ENCODE peak calls at places on chromosomes 7 and 10, in seven cellular contexts. One of them, this sample, is unnamed.

GRCh38 chr10:45418417-45418858 is 44.4 kb downstream of the ALOX5 start:
- DNase-seq in neuronal stem cell: no peak
- DNase-seq in IMR-90: no peak
- DNase-seq in H1: no peak
- DNase-seq in H9: no peak
- DNase-seq in mesenchymal stem cell: no peak
- DNase-seq in mesendoderm: no peak
- DNase-seq in this sample: no peak

GRCh38 chr10:80460399-80461207 is 6.5 kb downstream of the TSPAN14 start:
- DNase-seq in IMR-90: peak
- DNase-seq in mesenchymal stem cell: no peak
- DNase-seq in mesendoderm: peak
- DNase-seq in H9: peak
- DNase-seq in H1: no peak
- DNase-seq in neuronal stem cell: no peak
- DNase-seq in this sample: peak

GRCh38 chr7:1242129-1242572 is 9.5 kb downstream of the UNCX start:
- DNase-seq in H1: no peak
- DNase-seq in neuronal stem cell: no peak
- DNase-seq in mesenchymal stem cell: no peak
- DNase-seq in IMR-90: no peak
- DNase-seq in mesendoderm: no peak
- DNase-seq in H9: no peak
- DNase-seq in this sample: no peak

GRCh38 chr10:86967481-86967941 is 771 bp upstream of the ADIRF start:
- DNase-seq in H9: no peak
- DNase-seq in neuronal stem cell: no peak
- DNase-seq in mesendoderm: no peak
- DNase-seq in mesenchymal stem cell: no peak
- DNase-seq in H1: no peak
- DNase-seq in IMR-90: no peak
- DNase-seq in this sample: no peak

GRCh38 chr7:101402081-101402779 is 39.6 kb downstream of the COL26A1 start:
- DNase-seq in mesenchymal stem cell: no peak
- DNase-seq in mesendoderm: peak
- DNase-seq in IMR-90: peak
- DNase-seq in H1: peak
- DNase-seq in neuronal stem cell: peak
- DNase-seq in H9: peak
- DNase-seq in this sample: no peak

GRCh38 chr10:1465421-1465902 is 271.9 kb downstream of the ADARB2 start:
- DNase-seq in neuronal stem cell: no peak
- DNase-seq in H9: no peak
- DNase-seq in mesendoderm: no peak
- DNase-seq in IMR-90: no peak
- DNase-seq in mesenchymal stem cell: no peak
- DNase-seq in H1: no peak
- DNase-seq in this sample: no peak

GRCh38 chr7:7122033-7122478 is 60.3 kb upstream of the C1GALT1 start:
- DNase-seq in mesenchymal stem cell: no peak
- DNase-seq in IMR-90: no peak
- DNase-seq in H1: no peak
- DNase-seq in H9: no peak
- DNase-seq in neuronal stem cell: no peak
- DNase-seq in mesendoderm: no peak
- DNase-seq in this sample: no peak

GRCh38 chr7:127252736-127253288 is at the start of gene GRM8:
- DNase-seq in mesenchymal stem cell: peak
- DNase-seq in H9: peak
- DNase-seq in IMR-90: peak
- DNase-seq in H1: peak
- DNase-seq in mesendoderm: peak
- DNase-seq in neuronal stem cell: peak
- DNase-seq in this sample: peak

GRCh38 chr7:131226116-131226562 is 101.5 kb upstream of the MKLN1 start:
- DNase-seq in H1: no peak
- DNase-seq in H9: no peak
- DNase-seq in IMR-90: peak
- DNase-seq in mesenchymal stem cell: peak
- DNase-seq in mesendoderm: no peak
- DNase-seq in neuronal stem cell: no peak
- DNase-seq in this sample: no peak

GRCh38 chr7:30448461-30449189 is 30.0 kb downstream of the NOD1 start:
- DNase-seq in neuronal stem cell: no peak
- DNase-seq in H1: no peak
- DNase-seq in IMR-90: no peak
- DNase-seq in mesendoderm: no peak
- DNase-seq in H9: no peak
- DNase-seq in mesenchymal stem cell: no peak
- DNase-seq in this sample: no peak

GRCh38 chr10:27618906-27619305 is 114.8 kb downstream of the RAB18 start:
- DNase-seq in H1: no peak
- DNase-seq in mesenchymal stem cell: no peak
- DNase-seq in H9: no peak
- DNase-seq in mesendoderm: no peak
- DNase-seq in neuronal stem cell: no peak
- DNase-seq in IMR-90: no peak
- DNase-seq in this sample: no peak

GRCh38 chr10:9229702-9230101 is 1175.2 kb downstream of the GATA3 start:
- DNase-seq in mesenchymal stem cell: no peak
- DNase-seq in H9: no peak
- DNase-seq in IMR-90: no peak
- DNase-seq in neuronal stem cell: no peak
- DNase-seq in mesendoderm: no peak
- DNase-seq in H1: no peak
- DNase-seq in this sample: no peak

GRCh38 chr7:44634839-44635591 is 28.6 kb downstream of the OGDH start:
- DNase-seq in mesenchymal stem cell: no peak
- DNase-seq in H1: no peak
- DNase-seq in neuronal stem cell: no peak
- DNase-seq in H9: no peak
- DNase-seq in mesendoderm: no peak
- DNase-seq in IMR-90: no peak
- DNase-seq in this sample: no peak

GRCh38 chr10:16809074-16809718 is 8.0 kb downstream of the RSU1 start:
- DNase-seq in mesendoderm: peak
- DNase-seq in H1: no peak
- DNase-seq in H9: peak
- DNase-seq in mesenchymal stem cell: peak
- DNase-seq in neuronal stem cell: peak
- DNase-seq in IMR-90: peak
- DNase-seq in this sample: peak

DNA sequence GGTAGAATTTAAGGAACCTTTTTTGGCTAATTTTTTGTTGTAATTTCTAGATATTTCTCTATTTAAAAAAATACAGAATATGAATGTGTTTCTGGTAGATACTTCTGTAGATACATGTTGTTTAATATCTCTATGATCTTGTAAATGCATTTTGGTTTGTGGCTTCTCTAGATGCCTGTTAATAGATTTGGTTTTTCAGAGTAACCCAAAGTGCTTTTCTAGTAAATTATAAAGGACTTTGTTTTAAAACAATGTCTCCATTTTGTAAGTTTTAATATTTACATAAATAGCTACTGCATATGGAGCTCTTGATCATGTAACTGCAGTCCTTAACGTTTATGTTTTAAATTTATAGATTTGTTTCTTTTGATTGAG is 88.5 kb downstream of the MDFIC start:
- DNase-seq in neuronal stem cell: no peak
- DNase-seq in H1: no peak
- DNase-seq in mesenchymal stem cell: no peak
- DNase-seq in IMR-90: no peak
- DNase-seq in H9: no peak
- DNase-seq in mesendoderm: no peak
- DNase-seq in this sample: no peak
- H4K8ac ChIP-seq in neuronal stem cell: no peak
- H4K8ac ChIP-seq in H1: no peak
- H4K8ac ChIP-seq in mesenchymal stem cell: no peak
- H4K8ac ChIP-seq in IMR-90: no peak
- H4K8ac ChIP-seq in H9: no peak
- H4K8ac ChIP-seq in mesendoderm: no peak
- H4K8ac ChIP-seq in this sample: no peak

GRCh38 chr10:69060127-69060798 is 27.6 kb upstream of the SRGN start:
- DNase-seq in H1: no peak
- DNase-seq in neuronal stem cell: no peak
- DNase-seq in IMR-90: no peak
- DNase-seq in H9: no peak
- DNase-seq in mesenchymal stem cell: no peak
- DNase-seq in mesendoderm: no peak
- DNase-seq in this sample: no peak
- H4K8ac ChIP-seq in H1: no peak
- H4K8ac ChIP-seq in neuronal stem cell: no peak
- H4K8ac ChIP-seq in IMR-90: no peak
- H4K8ac ChIP-seq in H9: no peak
- H4K8ac ChIP-seq in mesenchymal stem cell: no peak
- H4K8ac ChIP-seq in mesendoderm: no peak
- H4K8ac ChIP-seq in this sample: no peak

GRCh38 chr10:28694530-28694929 is 17.2 kb downstream of the BAMBI start:
- DNase-seq in H1: no peak
- DNase-seq in IMR-90: no peak
- DNase-seq in H9: no peak
- DNase-seq in mesenchymal stem cell: no peak
- DNase-seq in neuronal stem cell: no peak
- DNase-seq in mesendoderm: no peak
- DNase-seq in this sample: no peak

GRCh38 chr10:28698075-28698474 is 20.8 kb downstream of the BAMBI start:
- DNase-seq in mesendoderm: no peak
- DNase-seq in H9: no peak
- DNase-seq in IMR-90: no peak
- DNase-seq in mesenchymal stem cell: no peak
- DNase-seq in neuronal stem cell: no peak
- DNase-seq in H1: no peak
- DNase-seq in this sample: no peak
- H4K8ac ChIP-seq in mesendoderm: no peak
- H4K8ac ChIP-seq in H9: no peak
- H4K8ac ChIP-seq in IMR-90: no peak
- H4K8ac ChIP-seq in mesenchymal stem cell: no peak
- H4K8ac ChIP-seq in neuronal stem cell: no peak
- H4K8ac ChIP-seq in H1: no peak
- H4K8ac ChIP-seq in this sample: no peak

GRCh38 chr10:94299417-94299816 is 63.3 kb downstream of the NOC3L start:
- DNase-seq in IMR-90: peak
- DNase-seq in H1: no peak
- DNase-seq in H9: no peak
- DNase-seq in neuronal stem cell: no peak
- DNase-seq in mesenchymal stem cell: peak
- DNase-seq in mesendoderm: no peak
- DNase-seq in this sample: no peak
- H4K8ac ChIP-seq in IMR-90: no peak
- H4K8ac ChIP-seq in H1: no peak
- H4K8ac ChIP-seq in H9: no peak
- H4K8ac ChIP-seq in neuronal stem cell: no peak
- H4K8ac ChIP-seq in mesenchymal stem cell: no peak
- H4K8ac ChIP-seq in mesendoderm: no peak
- H4K8ac ChIP-seq in this sample: no peak

DNA sequence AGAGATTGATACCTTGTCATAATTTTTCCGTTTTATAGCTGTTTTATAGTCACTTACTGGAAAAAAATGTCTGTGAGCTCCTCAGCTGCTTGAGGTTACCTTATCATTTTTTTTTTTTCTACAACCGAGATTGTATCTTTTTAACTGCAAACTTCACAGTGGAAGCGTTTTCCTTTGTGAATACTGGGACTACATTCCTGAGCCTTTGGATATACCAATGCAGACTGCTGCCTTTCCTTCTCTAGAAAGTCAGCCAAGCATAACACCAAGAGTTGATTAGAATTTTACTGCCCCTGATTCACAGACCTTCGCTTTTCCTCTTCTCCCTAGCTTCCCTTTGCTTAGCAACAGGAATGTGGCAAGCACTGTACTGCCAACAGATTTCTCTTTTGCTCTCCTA is 170.5 kb downstream of the PRKG1 start:
- DNase-seq in neuronal stem cell: peak
- DNase-seq in mesenchymal stem cell: peak
- DNase-seq in H9: no peak
- DNase-seq in H1: no peak
- DNase-seq in mesendoderm: peak
- DNase-seq in IMR-90: peak
- DNase-seq in this sample: peak
- H4K8ac ChIP-seq in neuronal stem cell: no peak
- H4K8ac ChIP-seq in mesenchymal stem cell: no peak
- H4K8ac ChIP-seq in H9: no peak
- H4K8ac ChIP-seq in H1: no peak
- H4K8ac ChIP-seq in mesendoderm: no peak
- H4K8ac ChIP-seq in IMR-90: no peak
- H4K8ac ChIP-seq in this sample: no peak

GRCh38 chr10:43214071-43214955 is 52.6 kb downstream of the RASGEF1A start:
- DNase-seq in IMR-90: peak
- DNase-seq in mesenchymal stem cell: peak
- DNase-seq in neuronal stem cell: no peak
- DNase-seq in H1: no peak
- DNase-seq in mesendoderm: peak
- DNase-seq in H9: no peak
- DNase-seq in this sample: peak

GRCh38 chr10:43215758-43216455 is 51.0 kb downstream of the RASGEF1A start:
- DNase-seq in H9: no peak
- DNase-seq in mesendoderm: no peak
- DNase-seq in IMR-90: no peak
- DNase-seq in neuronal stem cell: no peak
- DNase-seq in mesenchymal stem cell: no peak
- DNase-seq in H1: no peak
- DNase-seq in this sample: no peak

GRCh38 chr10:43217563-43218205 is 49.2 kb downstream of the RASGEF1A start:
- DNase-seq in mesenchymal stem cell: no peak
- DNase-seq in H1: no peak
- DNase-seq in mesendoderm: no peak
- DNase-seq in IMR-90: no peak
- DNase-seq in H9: no peak
- DNase-seq in neuronal stem cell: no peak
- DNase-seq in this sample: no peak

GRCh38 chr10:43216931-43217562 is 49.8 kb downstream of the RASGEF1A start:
- DNase-seq in IMR-90: no peak
- DNase-seq in H9: no peak
- DNase-seq in H1: no peak
- DNase-seq in mesendoderm: no peak
- DNase-seq in mesenchymal stem cell: no peak
- DNase-seq in neuronal stem cell: no peak
- DNase-seq in this sample: no peak

GRCh38 chr10:43214956-43215561 is 51.8 kb downstream of the RASGEF1A start:
- DNase-seq in mesendoderm: no peak
- DNase-seq in mesenchymal stem cell: no peak
- DNase-seq in H1: no peak
- DNase-seq in neuronal stem cell: no peak
- DNase-seq in H9: no peak
- DNase-seq in IMR-90: no peak
- DNase-seq in this sample: no peak
- H4K8ac ChIP-seq in mesendoderm: no peak
- H4K8ac ChIP-seq in mesenchymal stem cell: no peak
- H4K8ac ChIP-seq in H1: peak
- H4K8ac ChIP-seq in neuronal stem cell: no peak
- H4K8ac ChIP-seq in H9: no peak
- H4K8ac ChIP-seq in IMR-90: no peak
- H4K8ac ChIP-seq in this sample: no peak

GRCh38 chr7:10312942-10313341 is 660.7 kb upstream of the PHF14 start:
- DNase-seq in mesenchymal stem cell: no peak
- DNase-seq in H1: no peak
- DNase-seq in IMR-90: no peak
- DNase-seq in mesendoderm: no peak
- DNase-seq in H9: no peak
- DNase-seq in neuronal stem cell: no peak
- DNase-seq in this sample: no peak

GRCh38 chr7:10308276-10308675 is 665.4 kb upstream of the PHF14 start:
- DNase-seq in H1: no peak
- DNase-seq in IMR-90: no peak
- DNase-seq in H9: no peak
- DNase-seq in mesenchymal stem cell: no peak
- DNase-seq in neuronal stem cell: no peak
- DNase-seq in mesendoderm: no peak
- DNase-seq in this sample: no peak
- H4K8ac ChIP-seq in H1: no peak
- H4K8ac ChIP-seq in IMR-90: no peak
- H4K8ac ChIP-seq in H9: no peak
- H4K8ac ChIP-seq in mesenchymal stem cell: no peak
- H4K8ac ChIP-seq in neuronal stem cell: no peak
- H4K8ac ChIP-seq in mesendoderm: no peak
- H4K8ac ChIP-seq in this sample: no peak

This sample was measured in trophoblast cell.